ENCODE peak calls at places on chromosomes 12 and 14, in six cellular contexts. G is hypothalamus, M is kidney tubule cell, D is mammary epithelial cell, Q is GM13977, Z is AG04450. J is an unnamed sample.
A peak's percentile ranks its signal among the peaks of the same experiment; 100 is the strongest.

GRCh38 chr12:4227046-4227445 is 46.5 kb upstream of the CCND2 start:
- DNase-seq in G (no peak), M (no peak), D (no peak), Q (no peak), Z (no peak), J (no peak)

GRCh38 chr12:124485371-124485770 is 82.0 kb downstream of the NCOR2 start:
- DNase-seq in G (no peak), M (no peak), D (no peak), Q (no peak), Z (no peak), J (no peak)

GRCh38 chr14:101711041-101711861 is 50.3 kb upstream of the PPP2R5C start:
- DNase-seq in G (no peak), M (no peak), D (no peak), Q (no peak), Z (no peak), J (no peak)

GRCh38 chr14:53628747-53629146 is 327.9 kb downstream of the BMP4 start:
- DNase-seq in G (no peak), M (no peak), D (no peak), Q (peak; percentile 19), Z (no peak), J (no peak)

GRCh38 chr14:24959791-24960331 is 90.1 kb downstream of the STXBP6 start:
- DNase-seq in G (no peak), M (no peak), D (no peak), Q (no peak), Z (no peak), J (no peak)

GRCh38 chr12:89085421-89085820 is 266.9 kb downstream of the DUSP6 start:
- DNase-seq in G (no peak), M (peak; percentile 44), D (no peak), Q (no peak), Z (no peak), J (peak; percentile 59)

GRCh38 chr12:106233011-106233410 is 14.8 kb downstream of the CKAP4 start:
- DNase-seq in G (no peak), M (no peak), D (no peak), Q (no peak), Z (no peak), J (no peak)

GRCh38 chr12:13211859-13212664 is 15.5 kb downstream of the EMP1 start:
- DNase-seq in G (no peak), M (peak; percentile 67), D (no peak), Q (peak; percentile 63), Z (no peak), J (peak; percentile 72)

GRCh38 chr14:68736519-68736918 is 56.3 kb downstream of the ZFP36L1 start:
- DNase-seq in G (no peak), M (no peak), D (no peak), Q (no peak), Z (no peak), J (no peak)

GRCh38 chr12:95790912-95791849 is 617 bp upstream of the NTN4 start:
- DNase-seq in G (no peak), M (peak; percentile 41), D (peak; percentile 39), Q (peak; percentile 28), Z (no peak), J (no peak)

GRCh38 chr12:6271281-6271680 is 39.2 kb upstream of the PLEKHG6 start:
- DNase-seq in G (no peak), M (no peak), D (no peak), Q (no peak), Z (no peak), J (no peak)

GRCh38 chr12:2384029-2384386 is 331.2 kb downstream of the CACNA1C start:
- DNase-seq in G (no peak), M (peak; percentile 37), D (no peak), Q (no peak), Z (no peak), J (no peak)

GRCh38 chr12:63220921-63221320 is 69.9 kb upstream of the AVPR1A start:
- DNase-seq in G (no peak), M (no peak), D (peak; percentile 18), Q (no peak), Z (no peak), J (no peak)

GRCh38 chr14:104134061-104134965 is 4.1 kb upstream of the KIF26A start:
- DNase-seq in G (no peak), M (no peak), D (no peak), Q (no peak), Z (no peak), J (no peak)

GRCh38 chr12:109461846-109462766 is 15.0 kb downstream of the KCTD10 start:
- DNase-seq in G (no peak), M (peak; percentile 72), D (peak; percentile 85), Q (no peak), Z (peak; percentile 88), J (peak; percentile 76)

GRCh38 chr14:52080817-52081755 is 12.2 kb upstream of the NID2 start:
- DNase-seq in G (no peak), M (peak; percentile 93), D (peak; percentile 82), Q (no peak), Z (peak; percentile 72), J (peak; percentile 90)

GRCh38 chr14:96783306-96784224 is 13.6 kb upstream of the VRK1 start:
- DNase-seq in G (no peak), M (peak; percentile 33), D (peak; percentile 75), Q (no peak), Z (no peak), J (no peak)

GRCh38 chr12:39145175-39145999 is 240.0 kb upstream of the CPNE8 start:
- DNase-seq in G (no peak), M (peak; percentile 57), D (peak; percentile 36), Q (peak; percentile 59), Z (no peak), J (no peak)

GRCh38 chr12:15584366-15585041 is 204.7 kb downstream of the EPS8 start:
- DNase-seq in G (no peak), M (peak; percentile 66), D (no peak), Q (peak; percentile 24), Z (no peak), J (no peak)

GRCh38 chr14:72753044-72753710 is 140.7 kb downstream of the DPF3 start:
- DNase-seq in G (no peak), M (no peak), D (no peak), Q (no peak), Z (no peak), J (no peak)

J was measured in HT1080.